ENCODE peak calls at places on chromosomes 4 and X, in nine cellular contexts. N, Z, V, R, H, S, X, U and T are unnamed samples.

GRCh38 chr4:85127653-85128052 is 161.2 kb upstream of the WDFY3 start:
- DNase-seq in Z (peak), S (peak), V (no peak), X (peak), N (no peak), R (no peak), U (no peak), H (peak), T (no peak)

GRCh38 chr4:3834921-3835521 is 68.8 kb downstream of the ADRA2C start:
- DNase-seq in V (no peak), N (no peak), R (no peak), S (no peak), U (no peak), X (no peak), Z (no peak), H (no peak), T (no peak)

GRCh38 chr4:119783200-119783978 is 154.8 kb upstream of the PDE5A start:
- DNase-seq in H (no peak), N (no peak), V (no peak), U (no peak), X (no peak), R (no peak), S (no peak), Z (no peak), T (no peak)

GRCh38 chrX:36334508-36335015 is 415.0 kb downstream of the CFAP47 start:
- DNase-seq in Z (no peak), S (no peak), N (no peak), X (no peak), H (no peak), V (no peak), U (no peak), R (no peak), T (no peak)

GRCh38 chr4:22019676-22020075 is 71.1 kb upstream of the KCNIP4 start:
- DNase-seq in R (no peak), Z (no peak), V (no peak), S (no peak), H (no peak), U (no peak), N (no peak), X (peak), T (no peak)

GRCh38 chrX:107646736-107647135 is 18.4 kb downstream of the PRPS1 start:
- DNase-seq in Z (no peak), N (no peak), H (no peak), V (no peak), U (no peak), X (no peak), R (no peak), S (no peak), T (no peak)

GRCh38 chrX:108139303-108139702 is 47.7 kb downstream of the ATG4A start:
- DNase-seq in N (no peak), V (no peak), H (peak), X (peak), Z (no peak), U (no peak), S (peak), R (no peak), T (no peak)

GRCh38 chrX:18415386-18415785 is 10.0 kb upstream of the CDKL5 start:
- DNase-seq in X (peak), R (no peak), V (no peak), N (no peak), U (no peak), Z (no peak), S (no peak), H (no peak), T (no peak)

GRCh38 chr4:125573368-125573767 is 258.6 kb downstream of the FAT4 start:
- DNase-seq in V (no peak), N (no peak), U (no peak), X (no peak), R (no peak), Z (no peak), S (no peak), H (no peak), T (no peak)

GRCh38 chr4:184824081-184824775 is 1.5 kb downstream of the ACSL1 start:
- DNase-seq in N (no peak), V (no peak), U (no peak), X (no peak), R (no peak), Z (no peak), H (no peak), S (no peak), T (no peak)

GRCh38 chr4:186844059-186844681 is 120.5 kb upstream of the FAT1 start:
- DNase-seq in U (no peak), N (no peak), R (no peak), X (no peak), S (no peak), H (no peak), V (no peak), Z (no peak), T (no peak)

GRCh38 chrX:95291561-95291960 is 1393.1 kb upstream of the DIAPH2 start:
- DNase-seq in U (no peak), N (no peak), X (peak), H (no peak), R (no peak), Z (no peak), V (no peak), S (no peak), T (no peak)

GRCh38 chr4:54090804-54091623 is 8.9 kb upstream of the GSX2 start:
- DNase-seq in Z (no peak), U (no peak), R (no peak), N (no peak), V (no peak), X (peak), H (peak), S (peak), T (no peak)

GRCh38 chrX:46978341-46979291 is 66.4 kb downstream of the JADE3 start:
- DNase-seq in U (peak), N (peak), H (peak), V (peak), R (peak), X (peak), S (peak), Z (peak), T (peak)

GRCh38 chr4:180630012-180630411 is 1613.2 kb upstream of the TENM3 start:
- DNase-seq in S (no peak), Z (no peak), X (no peak), N (no peak), V (no peak), H (no peak), U (no peak), R (no peak), T (no peak)

GRCh38 chr4:87055340-87055739 is 120.5 kb downstream of the AFF1 start:
- DNase-seq in S (no peak), N (no peak), X (no peak), H (no peak), U (no peak), V (no peak), Z (no peak), R (no peak), T (no peak)